ENCODE peak calls at places on chromosomes 2 and 18, in nine cellular contexts. O is H1, J is endothelial cell of umbilical vein, I is astrocyte, Q is uterus, W is MM.1S, H is tibial artery, N is colonic mucosa, B is AG04450. T is an unnamed sample. For H3K27me3, the result is how much of the 10 kb centered on the place peaks cover.

GRCh38 chr18:69215151-69215550 is 185.5 kb upstream of the DOK6 start:
- DNase-seq in B (no peak), O (no peak), J (no peak), Q (no peak), H (no peak), W (no peak), N (no peak), I (no peak), T (no peak)

GRCh38 chr2:145511946-145512345 is 992.0 kb upstream of the ZEB2 start:
- DNase-seq in H (no peak), W (no peak), I (no peak), B (no peak), Q (no peak), N (no peak), J (no peak), O (no peak), T (no peak)

GRCh38 chr18:33916200-33916599 is 308.5 kb downstream of the NOL4 start:
- DNase-seq in B (no peak), I (no peak), W (no peak), H (no peak), Q (no peak), N (no peak), O (no peak), J (no peak), T (no peak)

GRCh38 chr2:2846379-2847130 is 515.5 kb upstream of the MYT1L start:
- DNase-seq in J (no peak), O (no peak), H (no peak), N (no peak), I (no peak), W (no peak), B (no peak), Q (no peak), T (peak)

GRCh38 chr2:17573085-17573805 is 32.7 kb downstream of the VSNL1 start:
- DNase-seq in I (peak), B (no peak), N (no peak), J (no peak), O (no peak), Q (no peak), W (no peak), H (no peak), T (no peak)

GRCh38 chr2:64645014-64645418 is 8.7 kb downstream of the SERTAD2 start:
- DNase-seq in J (peak), Q (peak), I (peak), H (no peak), O (peak), N (peak), B (no peak), W (peak), T (no peak)

GRCh38 chr2:10439185-10439879 is 8.8 kb downstream of the ODC1 start:
- DNase-seq in J (no peak), I (no peak), W (no peak), O (no peak), N (no peak), B (no peak), Q (no peak), H (no peak), T (no peak)

GRCh38 chr18:13378150-13378549 is 159.6 kb downstream of the LDLRAD4 start:
- DNase-seq in Q (no peak), I (no peak), B (no peak), N (no peak), J (no peak), W (no peak), H (no peak), O (no peak), T (no peak)

GRCh38 chr2:76157531-76157930 is 446.8 kb upstream of the GCFC2 start:
- DNase-seq in B (no peak), N (no peak), I (no peak), H (no peak), O (no peak), Q (no peak), J (no peak), W (no peak), T (no peak)

GRCh38 chr2:117936871-117937428 is 76.9 kb downstream of the CCDC93 start:
- DNase-seq in B (no peak), Q (no peak), N (no peak), H (no peak), J (no peak), W (no peak), O (no peak), I (no peak), T (no peak)

DNA sequence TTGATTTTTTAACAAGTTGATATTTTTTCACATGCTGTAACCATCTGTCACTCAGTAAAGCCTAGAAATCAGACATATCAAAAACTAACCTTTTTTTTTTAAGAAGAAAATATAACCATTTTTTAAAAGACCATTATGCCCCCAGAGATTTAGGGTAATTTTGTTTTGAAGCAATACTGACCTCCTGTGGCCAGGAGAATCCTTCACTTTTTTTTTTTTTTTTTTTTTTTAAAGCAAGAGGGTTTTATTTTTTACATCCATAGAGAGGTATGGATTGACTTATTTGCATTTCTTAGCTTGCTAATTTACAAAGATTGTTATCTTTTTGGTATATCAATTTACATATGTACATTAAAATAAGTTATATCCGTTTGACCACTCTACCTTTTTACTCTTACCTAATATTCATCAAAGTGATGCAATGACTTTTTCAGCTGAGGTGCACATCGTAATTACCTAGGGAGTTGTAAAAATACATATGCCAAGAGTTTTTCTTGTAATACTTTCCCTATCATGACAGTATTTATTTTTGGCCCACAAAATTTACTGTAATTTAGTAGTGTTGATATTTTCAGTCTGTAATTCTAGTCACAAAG is 161.9 kb downstream of the SOCS6 start:
- DNase-seq in I (no peak), Q (no peak), O (no peak), B (no peak), J (no peak), N (no peak), W (no peak), H (no peak), T (no peak)
- TF ChIP-seq CTCF in I (peak), Q (no peak), O (peak), B (peak), J (peak), N (peak), W (peak), H (no peak), T (no peak)

GRCh38 chr18:905307-905947 is 756 bp downstream of the ADCYAP1 start:
- DNase-seq in H (no peak), J (no peak), B (no peak), Q (no peak), O (peak), W (no peak), I (no peak), N (no peak), T (no peak)

GRCh38 chr18:907171-907879 is 2.7 kb downstream of the ADCYAP1 start:
- DNase-seq in Q (no peak), N (no peak), B (no peak), O (peak), W (no peak), J (no peak), I (no peak), H (no peak), T (no peak)

GRCh38 chr18:904135-905090 is at the start of gene ADCYAP1:
- DNase-seq in J (no peak), N (no peak), H (no peak), Q (no peak), B (no peak), O (no peak), W (no peak), I (no peak), T (no peak)

GRCh38 chr18:906416-907170 is 1.9 kb downstream of the ADCYAP1 start:
- DNase-seq in W (no peak), I (no peak), Q (no peak), H (no peak), J (no peak), N (no peak), B (no peak), O (peak), T (no peak)

GRCh38 chr18:905948-906415 is 1.3 kb downstream of the ADCYAP1 start:
- DNase-seq in H (no peak), W (no peak), I (no peak), O (no peak), B (no peak), N (no peak), Q (no peak), J (no peak), T (no peak)
- H3K27me3 ChIP-seq in H (under half), W (under half), I (half or more), O (half or more), B (half or more), N (half or more), Q (half or more), J (half or more), T (under half)

GRCh38 chr2:28956415-28956826 is 24.7 kb upstream of the TOGARAM2 start:
- DNase-seq in N (no peak), I (peak), O (peak), W (no peak), H (no peak), J (no peak), Q (no peak), B (no peak), T (no peak)
- TF ChIP-seq CTCF in N (no peak), I (peak), O (peak), W (no peak), H (peak), J (peak), Q (no peak), B (peak), T (no peak)

DNA sequence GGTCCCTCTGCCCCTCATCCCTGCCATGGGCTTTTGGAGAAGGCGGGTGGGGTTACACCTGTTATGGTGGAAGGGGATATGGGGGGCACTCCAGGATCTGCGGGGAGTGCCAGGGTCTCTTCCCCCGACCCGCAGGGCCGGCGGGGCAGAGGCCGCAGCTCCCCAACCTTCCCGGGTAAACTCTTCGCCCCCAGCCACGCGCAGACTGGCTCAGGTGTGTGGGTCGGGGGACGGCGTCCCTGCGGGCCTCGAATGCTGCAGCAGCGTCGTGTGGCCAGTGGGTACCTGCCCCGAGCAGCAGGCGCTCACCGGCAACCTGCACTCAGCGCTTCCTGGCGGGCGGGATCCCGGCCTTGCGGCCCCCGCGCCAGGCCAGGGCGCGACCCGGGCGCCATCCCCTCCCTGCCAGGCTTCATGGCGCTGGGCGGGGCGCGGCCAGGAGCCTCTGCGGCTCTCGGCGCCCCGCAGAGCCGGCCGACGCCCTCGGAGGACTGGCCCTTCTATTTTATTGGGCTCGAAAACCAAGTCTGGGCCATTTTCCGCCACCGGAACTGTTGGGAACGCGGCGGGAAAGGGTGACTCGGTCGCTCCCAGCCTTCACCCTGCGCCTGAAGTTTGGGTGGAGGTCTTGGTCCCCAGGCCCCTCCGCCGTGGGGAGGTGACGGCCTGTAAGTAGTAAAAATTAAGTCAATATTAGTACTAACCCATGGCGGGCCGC is 4.5 kb downstream of the GBX2 start:
- DNase-seq in O (peak), N (no peak), H (no peak), J (no peak), B (no peak), Q (no peak), W (no peak), I (no peak), T (no peak)
- H3K27me3 ChIP-seq in O (half or more), N (half or more), H (under half), J (under half), B (half or more), Q (half or more), W (half or more), I (under half), T (under half)

GRCh38 chr2:241355983-241356870 is at the start of gene FARP2:
- DNase-seq in Q (peak), N (peak), O (peak), H (peak), I (peak), W (peak), B (peak), J (peak), T (peak)
- TF ChIP-seq CTCF in Q (no peak), N (no peak), O (no peak), H (no peak), I (no peak), W (no peak), B (peak), J (no peak), T (no peak)

T was measured in lung.